ENCODE peak calls at places on chromosomes 5 and 9, in five cellular contexts. S, W, G, H and R are unnamed samples.

GRCh38 chr5:97071101-97071500 is 71.3 kb downstream of the LIX1 start:
- DNase-seq in S (no peak), W (peak), G (no peak), H (peak), R (no peak)

GRCh38 chr5:5270958-5271605 is 131.0 kb downstream of the ADAMTS16 start:
- DNase-seq in S (peak), W (peak), G (no peak), H (peak), R (no peak)

GRCh38 chr9:112819635-112820496 is 69.3 kb downstream of the SNX30 start:
- DNase-seq in S (peak), W (peak), G (no peak), H (peak), R (peak)

GRCh38 chr9:95297316-95297715 is 20.2 kb downstream of the FANCC start:
- DNase-seq in S (no peak), W (no peak), G (no peak), H (no peak), R (no peak)

GRCh38 chr5:61964199-61964598 is 341.8 kb upstream of the KIF2A start:
- DNase-seq in S (no peak), W (peak), G (no peak), H (peak), R (no peak)

GRCh38 chr5:170450041-170450660 is 53.7 kb upstream of the KCNIP1 start:
- DNase-seq in S (no peak), W (no peak), G (no peak), H (no peak), R (no peak)

GRCh38 chr5:1015545-1015944 is 6.9 kb downstream of the NKD2 start:
- DNase-seq in S (peak), W (no peak), G (no peak), H (no peak), R (no peak)

GRCh38 chr9:72952914-72953313 is at the start of gene ALDH1A1:
- DNase-seq in S (no peak), W (no peak), G (no peak), H (peak), R (no peak)

GRCh38 chr9:116286287-116286686 is 132.7 kb downstream of the PAPPA start:
- DNase-seq in S (no peak), W (peak), G (no peak), H (no peak), R (no peak)

GRCh38 chr5:151670953-151671636 is 15.6 kb downstream of the SPARC start:
- DNase-seq in S (no peak), W (peak), G (no peak), H (peak), R (no peak)

GRCh38 chr9:88344013-88344412 is 44.2 kb upstream of the SPIN1 start:
- DNase-seq in S (no peak), W (no peak), G (no peak), H (no peak), R (no peak)

GRCh38 chr9:124179196-124180071 is 78.3 kb upstream of the NEK6 start:
- DNase-seq in S (no peak), W (no peak), G (no peak), H (no peak), R (no peak)

GRCh38 chr9:133387680-133388079 is 11.5 kb downstream of the STKLD1 start:
- DNase-seq in S (no peak), W (no peak), G (no peak), H (no peak), R (no peak)

GRCh38 chr5:74361406-74362358 is 278.8 kb downstream of the ENC1 start:
- DNase-seq in S (no peak), W (no peak), G (no peak), H (peak), R (no peak)

GRCh38 chr5:2993301-2993700 is 241.8 kb upstream of the IRX2 start:
- DNase-seq in S (no peak), W (no peak), G (no peak), H (no peak), R (no peak)

GRCh38 chr5:168076561-168076991 is 214.9 kb upstream of the WWC1 start:
- DNase-seq in S (peak), W (peak), G (no peak), H (peak), R (no peak)

GRCh38 chr5:168314735-168315411 is 23.4 kb downstream of the WWC1 start:
- DNase-seq in S (no peak), W (peak), G (no peak), H (peak), R (no peak)

GRCh38 chr9:98902925-98903324 is 40.8 kb upstream of the COL15A1 start:
- DNase-seq in S (no peak), W (no peak), G (no peak), H (no peak), R (no peak)

GRCh38 chr5:171580506-171581265 is 161.2 kb downstream of the FGF18 start:
- DNase-seq in S (no peak), W (peak), G (no peak), H (peak), R (no peak)